ENCODE peak calls at places on chromosomes 3 and 15, in five cellular contexts. Q is ovary, V is brain microvascular endothelial cell, K is lower lobe of right lung, O is dorsolateral prefrontal cortex. J is an unnamed sample. For H3K27me3, the result is how much of the 10 kb centered on the place peaks cover.

GRCh38 chr3:134651347-134652041 is 672 bp upstream of the KY start:
- DNase-seq in O (peak), K (no peak), Q (peak), V (no peak), J (peak)

GRCh38 chr3:43910750-43911149 is 220.0 kb downstream of the ABHD5 start:
- DNase-seq in Q (no peak), O (no peak), V (no peak), K (no peak), J (no peak)

GRCh38 chr15:55715355-55716076 is 27.4 kb downstream of the PRTG start:
- DNase-seq in K (no peak), O (no peak), Q (no peak), V (peak), J (no peak)

GRCh38 chr3:107942244-107942643 is 148.6 kb downstream of the CD47 start:
- DNase-seq in O (no peak), K (no peak), V (no peak), Q (no peak), J (no peak)

GRCh38 chr3:191568206-191568605 is 107.2 kb downstream of the PYDC2 start:
- DNase-seq in K (no peak), V (no peak), Q (no peak), O (no peak), J (no peak)

GRCh38 chr3:159080236-159080635 is 278.4 kb downstream of the MFSD1 start:
- DNase-seq in O (no peak), Q (no peak), K (no peak), V (no peak), J (no peak)

GRCh38 chr3:42717311-42717710 is 14.7 kb upstream of the HHATL start:
- DNase-seq in V (no peak), O (no peak), K (no peak), Q (no peak), J (no peak)

GRCh38 chr3:197202694-197203093 is 95.7 kb downstream of the DLG1 start:
- DNase-seq in K (no peak), V (no peak), Q (no peak), O (no peak), J (no peak)

GRCh38 chr3:195908439-195909293 is at the start of gene TNK2:
- DNase-seq in O (peak), Q (peak), K (peak), V (no peak), J (no peak)

GRCh38 chr3:31364188-31364587 is 168.5 kb upstream of the STT3B start:
- DNase-seq in K (no peak), Q (no peak), O (no peak), V (no peak), J (no peak)

GRCh38 chr15:73324496-73325170 is 44.1 kb downstream of the HCN4 start:
- DNase-seq in Q (no peak), K (no peak), O (no peak), V (no peak), J (no peak)

GRCh38 chr15:32716216-32716959 is 1.4 kb upstream of the GREM1 start:
- DNase-seq in Q (no peak), V (no peak), K (no peak), O (no peak), J (no peak)

DNA sequence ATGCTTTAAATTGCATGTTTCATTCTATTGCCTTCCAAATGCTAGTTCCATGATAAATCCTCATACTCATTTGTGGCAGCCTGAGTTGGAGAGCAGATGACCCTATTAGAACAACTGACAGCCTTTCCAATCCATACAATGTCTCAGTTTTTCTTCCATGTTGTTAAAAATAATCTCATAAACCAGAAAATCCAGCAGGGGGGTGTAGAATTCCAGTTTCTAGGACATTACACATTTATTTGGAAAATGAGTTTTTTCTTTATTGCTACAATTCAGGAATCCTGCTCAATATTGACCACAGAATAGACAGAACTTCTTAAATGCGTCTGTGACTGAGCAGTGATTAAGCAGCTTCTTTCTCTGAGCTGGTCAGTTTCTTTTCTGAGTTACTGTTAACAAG is 174.2 kb upstream of the ATP10A start:
- DNase-seq in V (no peak), O (no peak), Q (no peak), K (no peak), J (no peak)
- TF ChIP-seq CTCF in V (no peak), O (peak), Q (no peak), K (no peak), J (no peak)

GRCh38 chr3:71722693-71723092 is 2.5 kb downstream of the EIF4E3 start:
- DNase-seq in V (no peak), K (no peak), O (no peak), Q (no peak), J (no peak)

GRCh38 chr3:71724584-71725278 is 471 bp downstream of the EIF4E3 start:
- DNase-seq in K (peak), Q (peak), V (no peak), O (peak), J (peak)

GRCh38 chr3:71725279-71725991 is at the start of gene EIF4E3:
- DNase-seq in Q (no peak), O (peak), K (peak), V (no peak), J (peak)

GRCh38 chr3:71724171-71724453 is 1.1 kb downstream of the EIF4E3 start:
- DNase-seq in Q (no peak), K (no peak), O (no peak), V (no peak), J (no peak)

GRCh38 chr3:71723452-71724170 is 1.6 kb downstream of the EIF4E3 start:
- DNase-seq in K (no peak), V (no peak), O (no peak), Q (no peak), J (no peak)
- H3K27me3 ChIP-seq in K (under half), V (under half), O (under half), Q (under half), J (under half)

GRCh38 chr3:9935966-9936365 is 2.3 kb downstream of the CRELD1 start:
- DNase-seq in V (no peak), O (no peak), Q (no peak), K (no peak), J (no peak)

GRCh38 chr3:9932843-9933560 is 632 bp upstream of the CRELD1 start:
- DNase-seq in K (peak), V (peak), O (peak), Q (peak), J (peak)

GRCh38 chr3:9934993-9935392 is 1.4 kb downstream of the CRELD1 start:
- DNase-seq in V (no peak), K (no peak), O (no peak), Q (no peak), J (no peak)

GRCh38 chr3:9933561-9934234 is at the start of gene CRELD1:
- DNase-seq in K (peak), Q (peak), O (peak), V (peak), J (peak)

GRCh38 chr3:9934235-9934621 is 594 bp downstream of the CRELD1 start:
- DNase-seq in Q (no peak), V (peak), K (no peak), O (no peak), J (peak)
- TF ChIP-seq CTCF in Q (no peak), V (peak), K (no peak), O (no peak), J (no peak)

GRCh38 chr3:46894256-46894655 is 16.7 kb downstream of the PTH1R start:
- DNase-seq in Q (no peak), V (no peak), K (peak), O (no peak), J (peak)
- H3K27me3 ChIP-seq in Q (under half), V (under half), K (under half), O (under half), J (under half)

J was measured in left ventricle myocardium inferior.